ENCODE peak calls at places on chromosomes 7 and 10, in eight cellular contexts. L is COR-L47; R is T-helper 2 cell; Q is left kidney; I is activated T-helper 9 cell treated with anti-CD3 and anti-CD28 coated beads, Interleukin-2, amount 50 U/mL, for 16 hours; G is BE2C; Z is GM13976; A is GM04503. W is an unnamed sample.

GRCh38 chr10:94344522-94345122 is 18.1 kb downstream of the NOC3L start:
- DNase-seq in L (no peak), R (no peak), Q (no peak), I (no peak), G (no peak), Z (peak; percentile 64), A (no peak), W (no peak)

GRCh38 chr7:24898691-24899090 is 81.3 kb downstream of the OSBPL3 start:
- DNase-seq in L (no peak), R (no peak), Q (no peak), I (no peak), G (no peak), Z (peak; percentile 63), A (no peak), W (no peak)

GRCh38 chr10:59997807-59998525 is 91.6 kb upstream of the CCDC6 start:
- DNase-seq in L (no peak), R (no peak), Q (peak; percentile 18), I (no peak), G (no peak), Z (no peak), A (no peak), W (no peak)

GRCh38 chr10:93813507-93814465 is 56.0 kb downstream of the LGI1 start:
- DNase-seq in L (no peak), R (peak; percentile 19), Q (peak; percentile 77), I (peak; percentile 2), G (peak; percentile 77), Z (peak; percentile 21), A (no peak), W (no peak)

GRCh38 chr10:28713626-28714352 is 36.5 kb downstream of the BAMBI start:
- DNase-seq in L (no peak), R (no peak), Q (peak; percentile 33), I (no peak), G (no peak), Z (no peak), A (no peak), W (no peak)

GRCh38 chr7:50613473-50613872 is 48.3 kb upstream of the DDC start:
- DNase-seq in L (no peak), R (no peak), Q (no peak), I (no peak), G (no peak), Z (no peak), A (no peak), W (no peak)

GRCh38 chr10:59181668-59182067 is 5.2 kb downstream of the PHYHIPL start:
- DNase-seq in L (peak; percentile 69), R (no peak), Q (peak; percentile 78), I (no peak), G (peak; percentile 47), Z (peak; percentile 62), A (peak; percentile 16), W (peak; percentile 19)

GRCh38 chr7:44286618-44287487 is 38.5 kb downstream of the CAMK2B start:
- DNase-seq in L (no peak), R (no peak), Q (no peak), I (no peak), G (peak; percentile 7), Z (no peak), A (no peak), W (no peak)

GRCh38 chr10:62047240-62047897 is 145.9 kb downstream of the ARID5B start:
- DNase-seq in L (no peak), R (no peak), Q (no peak), I (no peak), G (no peak), Z (no peak), A (no peak), W (no peak)

GRCh38 chr10:103605359-103606156 is 112.1 kb downstream of the NEURL1 start:
- DNase-seq in L (no peak), R (peak; percentile 21), Q (peak; percentile 41), I (peak; percentile 16), G (peak; percentile 63), Z (peak; percentile 72), A (peak; percentile 53), W (no peak)

GRCh38 chr10:110775022-110775379 is 96.7 kb upstream of the PDCD4 start:
- DNase-seq in L (no peak), R (no peak), Q (no peak), I (no peak), G (no peak), Z (no peak), A (no peak), W (no peak)

GRCh38 chr7:125338110-125338509 is 408.5 kb upstream of the POT1 start:
- DNase-seq in L (no peak), R (no peak), Q (no peak), I (no peak), G (no peak), Z (no peak), A (no peak), W (no peak)

GRCh38 chr7:69190025-69190424 is 408.2 kb upstream of the AUTS2 start:
- DNase-seq in L (no peak), R (no peak), Q (no peak), I (no peak), G (no peak), Z (no peak), A (no peak), W (no peak)

GRCh38 chr10:34102237-34102673 is 712.8 kb downstream of the PARD3 start:
- DNase-seq in L (no peak), R (no peak), Q (peak; percentile 51), I (no peak), G (peak; percentile 46), Z (no peak), A (peak; percentile 66), W (no peak)

GRCh38 chr10:110872984-110873569 is 1.3 kb downstream of the PDCD4 start:
- DNase-seq in L (no peak), R (no peak), Q (peak; percentile 36), I (no peak), G (no peak), Z (no peak), A (no peak), W (no peak)

GRCh38 chr7:97219237-97219636 is 101.7 kb downstream of the SDHAF3 start:
- DNase-seq in L (no peak), R (no peak), Q (no peak), I (no peak), G (no peak), Z (no peak), A (no peak), W (no peak)

GRCh38 chr7:121604627-121605296 is 208.7 kb upstream of the FAM3C start:
- DNase-seq in L (no peak), R (no peak), Q (peak; percentile 10), I (no peak), G (no peak), Z (no peak), A (no peak), W (no peak)

GRCh38 chr7:112763298-112763697 is 26.9 kb downstream of the TMEM168 start:
- DNase-seq in L (no peak), R (no peak), Q (no peak), I (no peak), G (no peak), Z (no peak), A (no peak), W (no peak)

GRCh38 chr10:45411607-45411940 is 37.6 kb downstream of the ALOX5 start:
- DNase-seq in L (no peak), R (no peak), Q (no peak), I (no peak), G (no peak), Z (no peak), A (no peak), W (no peak)

GRCh38 chr7:51198654-51199053 is 118.0 kb downstream of the COBL start:
- DNase-seq in L (peak; percentile 3), R (no peak), Q (no peak), I (no peak), G (no peak), Z (no peak), A (no peak), W (no peak)

GRCh38 chr10:3350790-3351364 is 178.3 kb upstream of the PITRM1 start:
- DNase-seq in L (no peak), R (no peak), Q (peak; percentile 23), I (no peak), G (no peak), Z (no peak), A (no peak), W (no peak)

GRCh38 chr10:117382831-117383230 is 7.6 kb upstream of the PDZD8 start:
- DNase-seq in L (no peak), R (no peak), Q (no peak), I (no peak), G (no peak), Z (no peak), A (no peak), W (no peak)

GRCh38 chr7:22858640-22859561 is 36.3 kb upstream of the TOMM7 start:
- DNase-seq in L (no peak), R (no peak), Q (no peak), I (no peak), G (no peak), Z (peak; percentile 36), A (peak; percentile 99), W (no peak)

GRCh38 chr7:40232242-40232929 is 97.6 kb downstream of the SUGCT start:
- DNase-seq in L (no peak), R (no peak), Q (peak; percentile 83), I (no peak), G (peak; percentile 28), Z (peak; percentile 46), A (no peak), W (peak; percentile 35)

GRCh38 chr7:76108540-76109233 is 60.8 kb downstream of the MDH2 start:
- DNase-seq in L (peak; percentile 52), R (no peak), Q (peak; percentile 48), I (no peak), G (no peak), Z (no peak), A (no peak), W (peak; percentile 28)

GRCh38 chr7:30738026-30738915 is 13.7 kb upstream of the INMT start:
- DNase-seq in L (no peak), R (no peak), Q (no peak), I (no peak), G (no peak), Z (no peak), A (no peak), W (no peak)

GRCh38 chr7:143901360-143901709 is 641 bp downstream of the TCAF1 start:
- DNase-seq in L (no peak), R (no peak), Q (peak; percentile 90), I (no peak), G (peak; percentile 53), Z (no peak), A (no peak), W (peak; percentile 62)

GRCh38 chr7:147775564-147775963 is 815.0 kb upstream of the C7orf33 start:
- DNase-seq in L (no peak), R (no peak), Q (no peak), I (no peak), G (no peak), Z (no peak), A (no peak), W (peak; percentile 55)

GRCh38 chr7:102068846-102069245 is 217.8 kb upstream of the SH2B2 start:
- DNase-seq in L (no peak), R (no peak), Q (no peak), I (no peak), G (no peak), Z (no peak), A (no peak), W (no peak)

GRCh38 chr10:124892905-124893304 is 49.0 kb upstream of the ZRANB1 start:
- DNase-seq in L (no peak), R (no peak), Q (no peak), I (no peak), G (no peak), Z (no peak), A (no peak), W (no peak)

GRCh38 chr7:111126987-111127386 is 36.1 kb downstream of the LRRN3 start:
- DNase-seq in L (no peak), R (no peak), Q (peak; percentile 11), I (no peak), G (no peak), Z (no peak), A (no peak), W (no peak)

GRCh38 chr10:113764598-113764997 is 13.1 kb downstream of the PLEKHS1 start:
- DNase-seq in L (no peak), R (no peak), Q (no peak), I (no peak), G (no peak), Z (no peak), A (no peak), W (no peak)

GRCh38 chr10:49713266-49713665 is 33.8 kb downstream of the C10orf53 start:
- DNase-seq in L (no peak), R (no peak), Q (no peak), I (no peak), G (no peak), Z (no peak), A (no peak), W (no peak)

W was measured in NCI-H774.